ENCODE peak calls at places on chromosomes 16 and 17, in four cellular contexts. Z is effector memory CD4-positive, alpha-beta T cell; V is left ventricle myocardium inferior; A is left lung. R is an unnamed sample.
A peak's percentile ranks its signal among the peaks of the same experiment; 100 is the strongest.

GRCh38 chr16:31260136-31260931 is 559 bp downstream of the ITGAM start:
- DNase-seq in Z (no peak), V (no peak), A (no peak), R (no peak)

GRCh38 chr16:26667271-26667703 is 399.4 kb upstream of the C16orf82 start:
- DNase-seq in Z (no peak), V (no peak), A (no peak), R (no peak)

GRCh38 chr17:64212122-64212521 is 50.9 kb downstream of the TEX2 start:
- DNase-seq in Z (no peak), V (no peak), A (no peak), R (no peak)

GRCh38 chr16:3904875-3905274 is 24.4 kb upstream of the CREBBP start:
- DNase-seq in Z (no peak), V (no peak), A (no peak), R (no peak)

GRCh38 chr17:47875586-47875985 is 20.4 kb upstream of the SP2 start:
- DNase-seq in Z (no peak), V (no peak), A (no peak), R (no peak)

GRCh38 chr17:17993366-17993765 is 20.7 kb downstream of the DRC3 start:
- DNase-seq in Z (no peak), V (no peak), A (no peak), R (no peak)

GRCh38 chr16:19130852-19131808 is 17.4 kb downstream of the ITPRIPL2 start:
- DNase-seq in Z (no peak), V (peak; percentile 54), A (peak; percentile 64), R (no peak)

GRCh38 chr16:50276128-50276444 is 9.7 kb downstream of the ADCY7 start:
- DNase-seq in Z (no peak), V (no peak), A (no peak), R (no peak)

GRCh38 chr16:69003500-69003899 is 102.0 kb upstream of the HAS3 start:
- DNase-seq in Z (no peak), V (no peak), A (no peak), R (no peak)

GRCh38 chr16:69626256-69626655 is 60.5 kb downstream of the NFAT5 start:
- DNase-seq in Z (no peak), V (no peak), A (no peak), R (no peak)

GRCh38 chr16:54774768-54775167 is 155.9 kb upstream of the IRX5 start:
- DNase-seq in Z (no peak), V (no peak), A (no peak), R (no peak)

GRCh38 chr17:76267051-76267576 is 2.0 kb downstream of the UBALD2 start:
- DNase-seq in Z (no peak), V (no peak), A (no peak), R (no peak)

GRCh38 chr16:47965439-47965838 is 190.4 kb downstream of the ABCC12 start:
- DNase-seq in Z (no peak), V (no peak), A (no peak), R (no peak)